ENCODE peak calls at places on chromosome 5, in seven cellular contexts. One of them, this sample, is unnamed.

GRCh38 chr5:65072836-65073620 is 304.3 kb downstream of the CWC27 start:
- DNase-seq in progenitor cell of endocrine pancreas: no peak
- DNase-seq in stomach: no peak
- DNase-seq in B cell: no peak
- DNase-seq in astrocyte of the cerebellum: no peak
- DNase-seq in left ventricle myocardium inferior: no peak
- DNase-seq in AG10803: peak; percentile 48
- DNase-seq in this sample: no peak

GRCh38 chr5:175484322-175484721 is 6.0 kb downstream of the SFXN1 start:
- DNase-seq in progenitor cell of endocrine pancreas: no peak
- DNase-seq in stomach: no peak
- DNase-seq in B cell: no peak
- DNase-seq in astrocyte of the cerebellum: no peak
- DNase-seq in left ventricle myocardium inferior: no peak
- DNase-seq in AG10803: no peak
- DNase-seq in this sample: no peak

GRCh38 chr5:163347671-163348070 is 89.7 kb upstream of the CCNG1 start:
- DNase-seq in progenitor cell of endocrine pancreas: peak; percentile 42
- DNase-seq in stomach: peak; percentile 53
- DNase-seq in B cell: peak; percentile 51
- DNase-seq in astrocyte of the cerebellum: peak; percentile 59
- DNase-seq in left ventricle myocardium inferior: no peak
- DNase-seq in AG10803: peak; percentile 52
- DNase-seq in this sample: peak; percentile 59

GRCh38 chr5:177357459-177358332 is at the start of gene RGS14:
- DNase-seq in progenitor cell of endocrine pancreas: no peak
- DNase-seq in stomach: peak; percentile 45
- DNase-seq in B cell: peak; percentile 83
- DNase-seq in astrocyte of the cerebellum: no peak
- DNase-seq in left ventricle myocardium inferior: peak; percentile 29
- DNase-seq in AG10803: peak; percentile 32
- DNase-seq in this sample: peak; percentile 77

GRCh38 chr5:35938518-35939227 is at the start of gene CAPSL:
- DNase-seq in progenitor cell of endocrine pancreas: peak; percentile 68
- DNase-seq in stomach: peak; percentile 41
- DNase-seq in B cell: no peak
- DNase-seq in astrocyte of the cerebellum: no peak
- DNase-seq in left ventricle myocardium inferior: no peak
- DNase-seq in AG10803: peak; percentile 61
- DNase-seq in this sample: no peak

GRCh38 chr5:65198777-65199120 is 283.0 kb downstream of the ADAMTS6 start:
- DNase-seq in progenitor cell of endocrine pancreas: no peak
- DNase-seq in stomach: no peak
- DNase-seq in B cell: no peak
- DNase-seq in astrocyte of the cerebellum: peak; percentile 96
- DNase-seq in left ventricle myocardium inferior: no peak
- DNase-seq in AG10803: peak; percentile 99
- DNase-seq in this sample: no peak

GRCh38 chr5:54630738-54631369 is 113.3 kb downstream of the SNX18 start:
- DNase-seq in progenitor cell of endocrine pancreas: no peak
- DNase-seq in stomach: no peak
- DNase-seq in B cell: no peak
- DNase-seq in astrocyte of the cerebellum: no peak
- DNase-seq in left ventricle myocardium inferior: no peak
- DNase-seq in AG10803: peak; percentile 94
- DNase-seq in this sample: no peak

GRCh38 chr5:121350493-121350892 is 501.2 kb upstream of the FTMT start:
- DNase-seq in progenitor cell of endocrine pancreas: no peak
- DNase-seq in stomach: no peak
- DNase-seq in B cell: no peak
- DNase-seq in astrocyte of the cerebellum: peak; percentile 55
- DNase-seq in left ventricle myocardium inferior: no peak
- DNase-seq in AG10803: peak; percentile 10
- DNase-seq in this sample: no peak

GRCh38 chr5:150645070-150645700 is 4.7 kb downstream of the SYNPO start:
- DNase-seq in progenitor cell of endocrine pancreas: no peak
- DNase-seq in stomach: no peak
- DNase-seq in B cell: no peak
- DNase-seq in astrocyte of the cerebellum: no peak
- DNase-seq in left ventricle myocardium inferior: peak; percentile 78
- DNase-seq in AG10803: peak; percentile 96
- DNase-seq in this sample: no peak

GRCh38 chr5:75891736-75892135 is 174.5 kb upstream of the POC5 start:
- DNase-seq in progenitor cell of endocrine pancreas: no peak
- DNase-seq in stomach: no peak
- DNase-seq in B cell: no peak
- DNase-seq in astrocyte of the cerebellum: no peak
- DNase-seq in left ventricle myocardium inferior: no peak
- DNase-seq in AG10803: no peak
- DNase-seq in this sample: no peak

GRCh38 chr5:143775258-143775657 is 36.7 kb upstream of the HMHB1 start:
- DNase-seq in progenitor cell of endocrine pancreas: no peak
- DNase-seq in stomach: no peak
- DNase-seq in B cell: no peak
- DNase-seq in astrocyte of the cerebellum: no peak
- DNase-seq in left ventricle myocardium inferior: no peak
- DNase-seq in AG10803: peak; percentile 48
- DNase-seq in this sample: peak; percentile 52

GRCh38 chr5:91386120-91386519 is 3.0 kb upstream of the ARRDC3 start:
- DNase-seq in progenitor cell of endocrine pancreas: no peak
- DNase-seq in stomach: no peak
- DNase-seq in B cell: no peak
- DNase-seq in astrocyte of the cerebellum: no peak
- DNase-seq in left ventricle myocardium inferior: no peak
- DNase-seq in AG10803: no peak
- DNase-seq in this sample: no peak

GRCh38 chr5:40399349-40399748 is 280.4 kb upstream of the PTGER4 start:
- DNase-seq in progenitor cell of endocrine pancreas: no peak
- DNase-seq in stomach: no peak
- DNase-seq in B cell: no peak
- DNase-seq in astrocyte of the cerebellum: no peak
- DNase-seq in left ventricle myocardium inferior: no peak
- DNase-seq in AG10803: peak; percentile 49
- DNase-seq in this sample: no peak

GRCh38 chr5:145161384-145161783 is 673.8 kb downstream of the PRELID2 start:
- DNase-seq in progenitor cell of endocrine pancreas: no peak
- DNase-seq in stomach: no peak
- DNase-seq in B cell: no peak
- DNase-seq in astrocyte of the cerebellum: no peak
- DNase-seq in left ventricle myocardium inferior: no peak
- DNase-seq in AG10803: no peak
- DNase-seq in this sample: no peak

GRCh38 chr5:61486476-61486875 is 154.4 kb downstream of the ZSWIM6 start:
- DNase-seq in progenitor cell of endocrine pancreas: no peak
- DNase-seq in stomach: no peak
- DNase-seq in B cell: no peak
- DNase-seq in astrocyte of the cerebellum: no peak
- DNase-seq in left ventricle myocardium inferior: no peak
- DNase-seq in AG10803: peak; percentile 34
- DNase-seq in this sample: no peak

GRCh38 chr5:4963265-4963664 is 176.9 kb upstream of the ADAMTS16 start:
- DNase-seq in progenitor cell of endocrine pancreas: no peak
- DNase-seq in stomach: no peak
- DNase-seq in B cell: no peak
- DNase-seq in astrocyte of the cerebellum: no peak
- DNase-seq in left ventricle myocardium inferior: no peak
- DNase-seq in AG10803: no peak
- DNase-seq in this sample: no peak

GRCh38 chr5:158727771-158728311 is 371.9 kb downstream of the EBF1 start:
- DNase-seq in progenitor cell of endocrine pancreas: no peak
- DNase-seq in stomach: no peak
- DNase-seq in B cell: no peak
- DNase-seq in astrocyte of the cerebellum: no peak
- DNase-seq in left ventricle myocardium inferior: peak; percentile 59
- DNase-seq in AG10803: peak; percentile 29
- DNase-seq in this sample: no peak

DNA sequence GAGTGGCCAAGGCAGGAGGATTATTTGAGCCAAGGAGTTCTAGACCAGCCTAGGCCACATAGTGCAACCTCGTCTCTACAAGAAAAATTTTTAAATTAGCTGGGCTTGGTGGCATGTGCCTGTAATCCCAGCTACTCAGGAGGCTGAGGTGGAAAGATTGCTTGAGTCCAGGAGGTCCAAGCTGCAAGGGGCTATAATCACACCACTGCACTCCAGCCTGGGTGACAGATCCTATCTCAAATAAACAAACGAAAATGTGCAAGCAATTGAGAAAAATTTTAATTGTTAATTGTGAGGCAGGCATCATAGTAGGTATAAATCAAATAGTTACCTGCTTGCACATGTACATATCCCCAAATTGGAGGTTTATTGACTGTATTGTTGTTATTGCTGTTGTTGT is 15.3 kb downstream of the ALDH7A1 start:
- DNase-seq in progenitor cell of endocrine pancreas: no peak
- DNase-seq in stomach: no peak
- DNase-seq in B cell: no peak
- DNase-seq in astrocyte of the cerebellum: no peak
- DNase-seq in left ventricle myocardium inferior: no peak
- DNase-seq in AG10803: no peak
- DNase-seq in this sample: no peak
- TF ChIP-seq CTCF in progenitor cell of endocrine pancreas: no peak
- TF ChIP-seq CTCF in stomach: no peak
- TF ChIP-seq CTCF in B cell: no peak
- TF ChIP-seq CTCF in astrocyte of the cerebellum: no peak
- TF ChIP-seq CTCF in left ventricle myocardium inferior: no peak
- TF ChIP-seq CTCF in AG10803: no peak
- TF ChIP-seq CTCF in this sample: no peak

DNA sequence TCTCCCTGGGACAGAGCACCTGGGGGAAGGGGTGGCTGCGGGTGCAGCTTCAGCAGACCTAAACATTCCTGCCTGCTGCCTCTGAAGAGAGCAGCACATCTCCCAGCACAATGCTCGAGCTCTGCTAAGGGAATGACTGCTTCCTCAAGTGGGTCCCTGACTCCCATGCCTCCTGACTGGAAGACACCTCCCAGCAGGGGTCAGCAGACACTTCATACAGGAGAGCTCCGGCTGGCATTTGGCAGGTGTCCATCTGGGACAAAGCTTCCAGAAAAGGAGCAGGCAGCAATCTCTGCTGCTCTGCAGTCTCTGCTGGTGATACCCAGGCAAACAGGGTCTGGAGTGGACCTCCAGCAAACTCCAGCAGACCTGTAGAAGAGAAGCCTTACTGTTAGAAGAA is 77.2 kb downstream of the SLCO6A1 start:
- DNase-seq in progenitor cell of endocrine pancreas: no peak
- DNase-seq in stomach: no peak
- DNase-seq in B cell: no peak
- DNase-seq in astrocyte of the cerebellum: no peak
- DNase-seq in left ventricle myocardium inferior: no peak
- DNase-seq in AG10803: no peak
- DNase-seq in this sample: no peak
- TF ChIP-seq CTCF in progenitor cell of endocrine pancreas: no peak
- TF ChIP-seq CTCF in stomach: no peak
- TF ChIP-seq CTCF in B cell: no peak
- TF ChIP-seq CTCF in astrocyte of the cerebellum: no peak
- TF ChIP-seq CTCF in left ventricle myocardium inferior: no peak
- TF ChIP-seq CTCF in AG10803: no peak
- TF ChIP-seq CTCF in this sample: no peak

GRCh38 chr5:337565-338130 is 16.1 kb downstream of the AHRR start:
- DNase-seq in progenitor cell of endocrine pancreas: no peak
- DNase-seq in stomach: no peak
- DNase-seq in B cell: no peak
- DNase-seq in astrocyte of the cerebellum: no peak
- DNase-seq in left ventricle myocardium inferior: no peak
- DNase-seq in AG10803: peak; percentile 45
- DNase-seq in this sample: no peak
- TF ChIP-seq CTCF in progenitor cell of endocrine pancreas: peak; percentile 55
- TF ChIP-seq CTCF in stomach: no peak
- TF ChIP-seq CTCF in B cell: no peak
- TF ChIP-seq CTCF in astrocyte of the cerebellum: peak; percentile 58
- TF ChIP-seq CTCF in left ventricle myocardium inferior: peak; percentile 26
- TF ChIP-seq CTCF in AG10803: peak; percentile 56
- TF ChIP-seq CTCF in this sample: no peak

DNA sequence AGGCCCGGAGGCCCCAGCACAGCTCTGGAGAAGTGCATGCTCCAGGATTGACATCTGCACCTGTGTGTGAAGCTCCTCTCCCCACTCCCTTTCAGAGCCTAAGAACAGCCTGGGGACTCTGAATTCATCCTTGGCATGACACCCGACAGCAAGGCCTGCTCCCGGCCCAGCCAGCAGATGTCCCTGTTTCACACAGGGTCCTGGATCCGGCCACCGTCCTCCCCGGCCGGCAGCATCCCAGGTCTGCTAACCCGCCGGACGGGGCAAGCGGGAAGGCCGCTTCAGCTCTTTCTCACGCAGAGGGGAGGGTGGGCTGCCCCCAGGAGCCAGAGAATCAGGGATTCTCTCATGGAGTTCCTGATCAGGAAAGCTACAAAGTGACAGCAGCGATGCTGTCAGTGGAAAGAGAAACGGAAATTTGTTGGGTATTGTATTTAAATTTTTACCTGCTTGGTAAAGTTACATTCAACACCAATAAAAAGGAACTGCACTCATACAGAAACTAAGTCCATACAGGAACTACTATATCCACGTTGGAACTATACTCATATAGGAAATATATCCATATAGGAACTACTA is 325.3 kb upstream of the IRX4 start:
- DNase-seq in progenitor cell of endocrine pancreas: peak; percentile 44
- DNase-seq in stomach: no peak
- DNase-seq in B cell: no peak
- DNase-seq in astrocyte of the cerebellum: no peak
- DNase-seq in left ventricle myocardium inferior: no peak
- DNase-seq in AG10803: peak; percentile 4
- DNase-seq in this sample: no peak
- TF ChIP-seq CTCF in progenitor cell of endocrine pancreas: peak; percentile 66
- TF ChIP-seq CTCF in stomach: no peak
- TF ChIP-seq CTCF in B cell: no peak
- TF ChIP-seq CTCF in astrocyte of the cerebellum: peak; percentile 47
- TF ChIP-seq CTCF in left ventricle myocardium inferior: peak; percentile 52
- TF ChIP-seq CTCF in AG10803: peak; percentile 28
- TF ChIP-seq CTCF in this sample: no peak

GRCh38 chr5:136332213-136332612 is 33.1 kb downstream of the TRPC7 start:
- DNase-seq in progenitor cell of endocrine pancreas: no peak
- DNase-seq in stomach: no peak
- DNase-seq in B cell: no peak
- DNase-seq in astrocyte of the cerebellum: no peak
- DNase-seq in left ventricle myocardium inferior: no peak
- DNase-seq in AG10803: no peak
- DNase-seq in this sample: no peak

GRCh38 chr5:136330353-136330913 is 34.9 kb downstream of the TRPC7 start:
- DNase-seq in progenitor cell of endocrine pancreas: no peak
- DNase-seq in stomach: no peak
- DNase-seq in B cell: no peak
- DNase-seq in astrocyte of the cerebellum: no peak
- DNase-seq in left ventricle myocardium inferior: no peak
- DNase-seq in AG10803: no peak
- DNase-seq in this sample: no peak

GRCh38 chr5:136329791-136330190 is 35.6 kb downstream of the TRPC7 start:
- DNase-seq in progenitor cell of endocrine pancreas: no peak
- DNase-seq in stomach: no peak
- DNase-seq in B cell: no peak
- DNase-seq in astrocyte of the cerebellum: no peak
- DNase-seq in left ventricle myocardium inferior: no peak
- DNase-seq in AG10803: no peak
- DNase-seq in this sample: no peak

DNA sequence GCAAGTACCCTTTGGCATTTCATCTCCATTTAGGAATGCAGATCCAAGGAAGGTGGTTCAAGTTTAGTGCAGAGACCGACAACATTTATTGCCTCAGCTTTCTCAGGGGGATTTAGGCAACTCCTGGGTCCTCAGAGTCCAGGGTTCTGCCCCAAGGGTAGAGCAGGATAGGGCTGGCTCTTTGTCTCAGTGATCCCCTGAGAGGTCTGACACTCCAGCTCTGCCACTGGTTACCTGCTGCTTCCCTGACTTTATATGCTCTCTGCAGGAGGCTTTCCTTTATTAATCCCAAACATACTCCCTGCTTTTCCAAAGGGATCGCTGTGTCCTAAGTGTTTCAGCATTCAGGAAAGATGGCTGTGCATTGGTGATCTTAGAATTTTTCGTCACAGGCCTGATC is 37.2 kb downstream of the TRPC7 start:
- DNase-seq in progenitor cell of endocrine pancreas: no peak
- DNase-seq in stomach: no peak
- DNase-seq in B cell: no peak
- DNase-seq in astrocyte of the cerebellum: no peak
- DNase-seq in left ventricle myocardium inferior: no peak
- DNase-seq in AG10803: no peak
- DNase-seq in this sample: no peak
- TF ChIP-seq CTCF in progenitor cell of endocrine pancreas: no peak
- TF ChIP-seq CTCF in stomach: no peak
- TF ChIP-seq CTCF in B cell: no peak
- TF ChIP-seq CTCF in astrocyte of the cerebellum: no peak
- TF ChIP-seq CTCF in left ventricle myocardium inferior: no peak
- TF ChIP-seq CTCF in AG10803: no peak
- TF ChIP-seq CTCF in this sample: no peak

This sample was measured in CD14-positive monocyte.